ENCODE peak calls at places on chromosomes 7 and 10, in eight cellular contexts. P is body of pancreas, G is small intestine, D is esophagus squamous epithelium, O is trophoblast cell, R is cardiac muscle cell, C is Peyer's patch, N is thoracic aorta. Y is an unnamed sample.

GRCh38 chr7:78490526-78490925 is 692.0 kb downstream of the PHTF2 start:
- DNase-seq in P (no peak), G (no peak), D (no peak), O (no peak), R (no peak), C (no peak), N (no peak), Y (no peak)

GRCh38 chr7:140059288-140060242 is 3.2 kb downstream of the PARP12 start:
- DNase-seq in P (peak; percentile 91), G (peak; percentile 99), D (no peak), O (peak; percentile 57), R (peak; percentile 95), C (peak; percentile 91), N (peak; percentile 82), Y (peak; percentile 17)

GRCh38 chr7:95205821-95206220 is 118.5 kb downstream of the PON1 start:
- DNase-seq in P (no peak), G (no peak), D (no peak), O (peak; percentile 76), R (peak; percentile 77), C (no peak), N (no peak), Y (no peak)

GRCh38 chr7:4959356-4959755 is 369 bp upstream of the MMD2 start:
- DNase-seq in P (no peak), G (no peak), D (no peak), O (no peak), R (no peak), C (peak; percentile 18), N (no peak), Y (no peak)

GRCh38 chr10:42553064-42553407 is 85.3 kb downstream of the ZNF33B start:
- DNase-seq in P (peak; percentile 17), G (no peak), D (no peak), O (no peak), R (no peak), C (no peak), N (no peak), Y (no peak)

GRCh38 chr7:3404490-3404889 is 103.4 kb downstream of the SDK1 start:
- DNase-seq in P (no peak), G (no peak), D (no peak), O (peak; percentile 88), R (no peak), C (no peak), N (no peak), Y (no peak)

GRCh38 chr10:86127274-86127819 is 239.2 kb downstream of the GRID1 start:
- DNase-seq in P (no peak), G (no peak), D (no peak), O (no peak), R (no peak), C (no peak), N (no peak), Y (no peak)

GRCh38 chr7:99772565-99772964 is 11.4 kb downstream of the CYP3A4 start:
- DNase-seq in P (peak; percentile 56), G (peak; percentile 95), D (no peak), O (no peak), R (no peak), C (peak; percentile 75), N (no peak), Y (no peak)

GRCh38 chr10:100784126-100784525 is 38.7 kb downstream of the PAX2 start:
- DNase-seq in P (no peak), G (no peak), D (no peak), O (no peak), R (no peak), C (no peak), N (no peak), Y (no peak)

GRCh38 chr7:2997014-2997413 is 46.7 kb downstream of the CARD11 start:
- DNase-seq in P (no peak), G (no peak), D (no peak), O (no peak), R (no peak), C (peak; percentile 15), N (no peak), Y (no peak)

GRCh38 chr7:2500701-2501100 is 18.9 kb upstream of the LFNG start:
- DNase-seq in P (no peak), G (no peak), D (no peak), O (no peak), R (no peak), C (no peak), N (no peak), Y (no peak)

GRCh38 chr7:74579800-74580685 is 77.5 kb upstream of the GTF2I start:
- DNase-seq in P (peak; percentile 78), G (peak; percentile 95), D (no peak), O (peak; percentile 81), R (peak; percentile 68), C (peak; percentile 89), N (no peak), Y (no peak)

GRCh38 chr10:31622993-31623392 is 304.0 kb downstream of the ZEB1 start:
- DNase-seq in P (no peak), G (no peak), D (no peak), O (no peak), R (peak; percentile 92), C (peak; percentile 28), N (no peak), Y (no peak)

GRCh38 chr7:128217972-128218652 is 23.0 kb upstream of the LEP start:
- DNase-seq in P (no peak), G (no peak), D (no peak), O (peak; percentile 18), R (no peak), C (no peak), N (no peak), Y (no peak)

GRCh38 chr7:98058186-98058585 is 48.5 kb upstream of the LMTK2 start:
- DNase-seq in P (no peak), G (no peak), D (no peak), O (no peak), R (no peak), C (no peak), N (no peak), Y (no peak)

GRCh38 chr7:98051118-98051744 is 55.4 kb upstream of the LMTK2 start:
- DNase-seq in P (peak; percentile 24), G (peak; percentile 17), D (no peak), O (no peak), R (no peak), C (peak; percentile 65), N (no peak), Y (no peak)

GRCh38 chr7:98057157-98057556 is 49.5 kb upstream of the LMTK2 start:
- DNase-seq in P (no peak), G (no peak), D (no peak), O (no peak), R (no peak), C (no peak), N (no peak), Y (no peak)

GRCh38 chr7:98054585-98054984 is 52.1 kb upstream of the LMTK2 start:
- DNase-seq in P (no peak), G (peak; percentile 59), D (no peak), O (peak; percentile 86), R (no peak), C (no peak), N (no peak), Y (no peak)

GRCh38 chr7:98056580-98056979 is 50.1 kb upstream of the LMTK2 start:
- DNase-seq in P (no peak), G (no peak), D (no peak), O (no peak), R (no peak), C (no peak), N (no peak), Y (no peak)
- H3K27ac ChIP-seq in P (no peak overlapping the region), G (no peak overlapping the region), D (peak overlapping the region; percentile 85), O (no peak overlapping the region), R (no peak overlapping the region), C (no peak overlapping the region), N (no peak overlapping the region), Y (no peak overlapping the region)

GRCh38 chr10:121070671-121071070 is 219.5 kb downstream of the WDR11 start:
- DNase-seq in P (no peak), G (no peak), D (no peak), O (no peak), R (no peak), C (no peak), N (no peak), Y (no peak)
- H3K27ac ChIP-seq in P (no peak overlapping the region), G (no peak overlapping the region), D (no peak overlapping the region), O (no peak overlapping the region), R (no peak overlapping the region), C (peak overlapping the region; percentile 13), N (no peak overlapping the region), Y (no peak overlapping the region)

GRCh38 chr10:184911-185310 is 49.7 kb downstream of the ZMYND11 start:
- DNase-seq in P (no peak), G (no peak), D (no peak), O (no peak), R (no peak), C (no peak), N (no peak), Y (no peak)

GRCh38 chr10:188546-188945 is 53.3 kb downstream of the ZMYND11 start:
- DNase-seq in P (no peak), G (no peak), D (no peak), O (no peak), R (no peak), C (no peak), N (no peak), Y (no peak)

GRCh38 chr10:182441-183201 is 47.4 kb downstream of the ZMYND11 start:
- DNase-seq in P (no peak), G (no peak), D (no peak), O (no peak), R (peak; percentile 6), C (no peak), N (no peak), Y (no peak)

GRCh38 chr10:186911-187310 is 51.7 kb downstream of the ZMYND11 start:
- DNase-seq in P (no peak), G (no peak), D (no peak), O (peak; percentile 79), R (no peak), C (no peak), N (no peak), Y (no peak)

GRCh38 chr10:184174-184573 is 48.9 kb downstream of the ZMYND11 start:
- DNase-seq in P (no peak), G (no peak), D (no peak), O (no peak), R (no peak), C (no peak), N (no peak), Y (no peak)
- H3K27ac ChIP-seq in P (no peak overlapping the region), G (no peak overlapping the region), D (no peak overlapping the region), O (no peak overlapping the region), R (no peak overlapping the region), C (no peak overlapping the region), N (no peak overlapping the region), Y (no peak overlapping the region)

DNA sequence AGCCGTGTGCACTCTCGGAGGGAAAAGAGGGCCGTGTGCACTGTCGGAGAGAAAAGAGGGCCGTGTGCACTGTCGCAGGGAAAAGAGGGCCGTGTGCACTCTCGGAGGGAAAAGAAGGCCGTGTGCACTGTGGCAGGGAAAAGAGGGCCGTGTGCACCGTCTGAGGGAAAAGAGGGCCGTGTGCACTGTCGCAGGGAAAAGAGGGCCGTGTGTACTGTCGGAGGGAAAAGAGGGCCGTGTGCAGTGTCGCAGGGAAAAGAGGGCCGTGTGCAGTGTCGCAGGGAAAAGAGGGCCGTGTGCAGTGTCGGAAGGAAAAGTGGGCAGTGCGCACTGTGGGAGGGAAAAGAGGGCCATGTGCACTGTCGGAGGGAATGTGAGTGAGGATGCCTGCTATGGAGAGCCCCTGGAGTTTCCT is 188.7 kb downstream of the DNAJB6 start:
- DNase-seq in P (no peak), G (no peak), D (no peak), O (peak; percentile 49), R (no peak), C (peak; percentile 6), N (no peak), Y (no peak)
- H3K27ac ChIP-seq in P (no peak overlapping the region), G (no peak overlapping the region), D (no peak overlapping the region), O (no peak overlapping the region), R (no peak overlapping the region), C (no peak overlapping the region), N (no peak overlapping the region), Y (no peak overlapping the region)

Y was measured in effector memory CD4-positive, alpha-beta T cell.